ENCODE peak calls at places on chromosomes 1 and 21, in seven cellular contexts. U is tibial artery, W is uterus, C is transverse colon, M is prostate gland, Y is breast epithelium, Z is aorta. X is an unnamed sample.

GRCh38 chr1:115838805-115839705 is 1.9 kb downstream of the NHLH2 start:
- DNase-seq in U (no peak), W (no peak), C (no peak), M (peak; percentile 64), Y (no peak), Z (peak; percentile 44), X (no peak)

GRCh38 chr1:194929376-194929775 is 1678.9 kb downstream of the KCNT2 start:
- DNase-seq in U (no peak), W (no peak), C (no peak), M (no peak), Y (no peak), Z (no peak), X (no peak)

GRCh38 chr1:28737245-28738137 is 751 bp downstream of the YTHDF2 start:
- DNase-seq in U (no peak), W (peak; percentile 19), C (peak; percentile 56), M (peak; percentile 11), Y (no peak), Z (no peak), X (peak; percentile 65)

GRCh38 chr1:45542591-45542990 is 8.0 kb upstream of the AKR1A1 start:
- DNase-seq in U (peak; percentile 50), W (no peak), C (peak; percentile 55), M (no peak), Y (no peak), Z (peak; percentile 52), X (no peak)

GRCh38 chr1:36160949-36161485 is 5.1 kb downstream of the MAP7D1 start:
- DNase-seq in U (peak; percentile 63), W (peak; percentile 51), C (peak; percentile 65), M (no peak), Y (no peak), Z (peak; percentile 86), X (peak; percentile 88)

GRCh38 chr1:50658421-50659076 is 235.3 kb upstream of the DMRTA2 start:
- DNase-seq in U (no peak), W (no peak), C (no peak), M (no peak), Y (no peak), Z (no peak), X (no peak)

GRCh38 chr1:79295967-79296366 is 289.4 kb upstream of the ADGRL4 start:
- DNase-seq in U (no peak), W (no peak), C (no peak), M (no peak), Y (no peak), Z (no peak), X (no peak)

GRCh38 chr1:194347184-194347583 is 1160.8 kb upstream of the B3GALT2 start:
- DNase-seq in U (no peak), W (no peak), C (no peak), M (no peak), Y (no peak), Z (no peak), X (no peak)

GRCh38 chr1:211900411-211900810 is 69.8 kb upstream of the LPGAT1 start:
- DNase-seq in U (no peak), W (no peak), C (peak; percentile 18), M (no peak), Y (no peak), Z (no peak), X (no peak)

GRCh38 chr1:114145504-114146160 is 8.0 kb downstream of the SYT6 start:
- DNase-seq in U (no peak), W (no peak), C (no peak), M (no peak), Y (no peak), Z (no peak), X (no peak)

GRCh38 chr21:38915546-38915945 is 109.8 kb downstream of the ETS2 start:
- DNase-seq in U (no peak), W (no peak), C (peak; percentile 9), M (no peak), Y (no peak), Z (no peak), X (no peak)

DNA sequence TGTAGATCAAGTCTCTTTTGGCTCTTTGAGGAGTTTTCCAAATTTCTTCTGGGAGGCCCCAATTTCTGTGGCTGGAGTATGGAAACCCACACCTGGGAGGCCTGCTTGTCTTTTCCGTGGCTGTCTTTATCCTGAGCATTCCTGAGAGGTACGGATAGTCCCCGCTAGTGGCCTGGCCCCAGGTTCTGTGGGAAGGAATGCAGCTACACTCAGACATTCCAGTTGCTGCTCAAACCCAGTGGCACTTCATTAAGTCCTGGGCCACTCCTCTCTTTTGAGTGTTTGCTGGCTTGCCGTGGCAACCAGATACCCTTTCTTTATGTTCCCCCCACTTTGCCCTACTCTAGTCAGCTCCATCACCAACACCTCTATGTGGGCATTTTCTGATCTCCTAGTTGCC is 310.4 kb downstream of the ASTN1 start:
- DNase-seq in U (no peak), W (no peak), C (no peak), M (no peak), Y (no peak), Z (no peak), X (no peak)
- H3K4me3 ChIP-seq in U (no peak overlapping the region), W (no peak overlapping the region), C (no peak overlapping the region), M (no peak overlapping the region), Y (no peak overlapping the region), Z (no peak overlapping the region), X (no peak overlapping the region)

GRCh38 chr1:15196807-15197530 is 43.4 kb downstream of the TMEM51 start:
- DNase-seq in U (no peak), W (no peak), C (peak; percentile 79), M (no peak), Y (peak; percentile 2), Z (no peak), X (no peak)
- H3K4me3 ChIP-seq in U (no peak overlapping the region), W (no peak overlapping the region), C (no peak overlapping the region), M (no peak overlapping the region), Y (no peak overlapping the region), Z (no peak overlapping the region), X (no peak overlapping the region)

GRCh38 chr1:20290624-20291597 is at the start of gene VWA5B1:
- DNase-seq in U (no peak), W (no peak), C (no peak), M (no peak), Y (no peak), Z (no peak), X (no peak)

DNA sequence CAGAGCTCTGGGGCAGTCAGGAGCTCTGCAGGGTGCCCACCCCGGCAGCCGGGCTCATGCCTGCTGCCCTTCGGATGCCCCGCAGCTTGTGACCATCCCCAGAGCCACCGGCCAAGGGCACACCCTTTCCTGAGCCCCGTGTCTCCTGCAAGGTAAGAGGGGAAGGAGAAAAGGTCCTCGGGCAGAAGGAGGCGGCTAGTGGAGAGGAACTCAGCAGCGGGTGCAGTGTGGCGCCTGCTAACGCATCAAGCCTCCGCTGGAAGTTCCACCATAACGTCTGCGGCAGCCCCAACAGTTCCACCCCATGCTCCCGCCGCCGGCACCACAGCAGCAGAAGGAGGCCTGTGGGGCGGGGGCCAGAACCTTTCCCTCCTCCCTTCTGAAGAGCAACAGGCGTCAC is 946 bp downstream of the VWA5B1 start:
- DNase-seq in U (no peak), W (no peak), C (no peak), M (no peak), Y (no peak), Z (no peak), X (no peak)
- H3K4me3 ChIP-seq in U (no peak overlapping the region), W (no peak overlapping the region), C (no peak overlapping the region), M (no peak overlapping the region), Y (no peak overlapping the region), Z (no peak overlapping the region), X (no peak overlapping the region)

GRCh38 chr1:205505076-205505729 is 734 bp downstream of the CDK18 start:
- DNase-seq in U (no peak), W (no peak), C (no peak), M (no peak), Y (no peak), Z (no peak), X (no peak)

GRCh38 chr1:205505791-205506190 is 1.3 kb downstream of the CDK18 start:
- DNase-seq in U (peak; percentile 57), W (peak; percentile 51), C (peak; percentile 26), M (peak; percentile 43), Y (no peak), Z (peak; percentile 92), X (no peak)

GRCh38 chr1:205507896-205508714 is 3.6 kb downstream of the CDK18 start:
- DNase-seq in U (no peak), W (no peak), C (no peak), M (no peak), Y (no peak), Z (no peak), X (no peak)

GRCh38 chr1:205504311-205505075 is at the start of gene CDK18:
- DNase-seq in U (peak; percentile 69), W (peak; percentile 69), C (peak; percentile 91), M (peak; percentile 86), Y (peak; percentile 69), Z (peak; percentile 92), X (peak; percentile 23)

GRCh38 chr1:205506409-205507196 is 2.1 kb downstream of the CDK18 start:
- DNase-seq in U (no peak), W (no peak), C (no peak), M (no peak), Y (no peak), Z (no peak), X (no peak)
- H3K4me3 ChIP-seq in U (peak overlapping the region; percentile 91), W (no peak overlapping the region), C (no peak overlapping the region), M (no peak overlapping the region), Y (no peak overlapping the region), Z (no peak overlapping the region), X (no peak overlapping the region)

GRCh38 chr1:237219751-237220150 is 177.8 kb downstream of the RYR2 start:
- DNase-seq in U (no peak), W (no peak), C (no peak), M (no peak), Y (no peak), Z (no peak), X (no peak)
- H3K4me3 ChIP-seq in U (peak overlapping the region; percentile 8), W (no peak overlapping the region), C (no peak overlapping the region), M (no peak overlapping the region), Y (no peak overlapping the region), Z (no peak overlapping the region), X (no peak overlapping the region)

GRCh38 chr1:156119503-156120209 is 5.1 kb downstream of the LMNA start:
- DNase-seq in U (peak; percentile 73), W (peak; percentile 63), C (peak; percentile 69), M (no peak), Y (no peak), Z (peak; percentile 75), X (peak; percentile 69)
- H3K4me3 ChIP-seq in U (peak overlapping the region; percentile 78), W (peak overlapping the region; percentile 96), C (no peak overlapping the region), M (no peak overlapping the region), Y (peak overlapping the region; percentile 100), Z (peak overlapping the region; percentile 3), X (no peak overlapping the region)